ENCODE peak calls at places on chromosomes 16 and 17, in four cellular contexts. H is WTC11, K is HepG2, P is K562. V is an unnamed sample.

GRCh38 chr17:76446449-76447231 is 6.3 kb downstream of the UBE2O start:
- DNase-seq in H (no peak), K (peak), P (peak), V (no peak)

GRCh38 chr16:66026211-66026610 is 340.3 kb upstream of the CDH5 start:
- DNase-seq in H (peak), K (no peak), P (peak), V (peak)

GRCh38 chr16:85891776-85892166 is 7.2 kb upstream of the IRF8 start:
- DNase-seq in H (no peak), K (no peak), P (no peak), V (no peak)

GRCh38 chr17:65696739-65697394 is 135.4 kb upstream of the AXIN2 start:
- DNase-seq in H (no peak), K (no peak), P (no peak), V (no peak)

GRCh38 chr16:76963614-76964315 is 227.2 kb upstream of the MON1B start:
- DNase-seq in H (no peak), K (no peak), P (no peak), V (no peak)

GRCh38 chr16:50800074-50800473 is 58.2 kb downstream of the CYLD start:
- DNase-seq in H (no peak), K (no peak), P (no peak), V (no peak)

GRCh38 chr16:22232277-22233049 is 26.4 kb downstream of the EEF2K start:
- DNase-seq in H (no peak), K (peak), P (no peak), V (peak)

GRCh38 chr16:68236804-68237242 is 896 bp upstream of the ESRP2 start:
- DNase-seq in H (peak), K (peak), P (no peak), V (no peak)

GRCh38 chr17:28258347-28258887 is 60.6 kb upstream of the TMEM97 start:
- DNase-seq in H (no peak), K (peak), P (no peak), V (no peak)

GRCh38 chr16:86158688-86159360 is 259.9 kb downstream of the IRF8 start:
- DNase-seq in H (no peak), K (no peak), P (no peak), V (no peak)

GRCh38 chr16:75420987-75421819 is 12.1 kb downstream of the CFDP1 start:
- DNase-seq in H (peak), K (peak), P (peak), V (peak)

GRCh38 chr17:7686221-7687071 is 844 bp downstream of the TP53 start:
- DNase-seq in H (peak), K (peak), P (peak), V (peak)

GRCh38 chr16:35651841-35652240 is 2192.4 kb downstream of the TP53TG3F start:
- DNase-seq in H (no peak), K (no peak), P (no peak), V (no peak)

GRCh38 chr16:89322381-89323119 is 105.0 kb downstream of the ZNF778 start:
- DNase-seq in H (peak), K (peak), P (peak), V (peak)

GRCh38 chr16:52871481-52871880 is 181.2 kb downstream of the CHD9NB start:
- DNase-seq in H (no peak), K (no peak), P (no peak), V (no peak)
- TF ChIP-seq ELF4 in H (no peak), K (no peak), P (no peak), V (no peak)

DNA sequence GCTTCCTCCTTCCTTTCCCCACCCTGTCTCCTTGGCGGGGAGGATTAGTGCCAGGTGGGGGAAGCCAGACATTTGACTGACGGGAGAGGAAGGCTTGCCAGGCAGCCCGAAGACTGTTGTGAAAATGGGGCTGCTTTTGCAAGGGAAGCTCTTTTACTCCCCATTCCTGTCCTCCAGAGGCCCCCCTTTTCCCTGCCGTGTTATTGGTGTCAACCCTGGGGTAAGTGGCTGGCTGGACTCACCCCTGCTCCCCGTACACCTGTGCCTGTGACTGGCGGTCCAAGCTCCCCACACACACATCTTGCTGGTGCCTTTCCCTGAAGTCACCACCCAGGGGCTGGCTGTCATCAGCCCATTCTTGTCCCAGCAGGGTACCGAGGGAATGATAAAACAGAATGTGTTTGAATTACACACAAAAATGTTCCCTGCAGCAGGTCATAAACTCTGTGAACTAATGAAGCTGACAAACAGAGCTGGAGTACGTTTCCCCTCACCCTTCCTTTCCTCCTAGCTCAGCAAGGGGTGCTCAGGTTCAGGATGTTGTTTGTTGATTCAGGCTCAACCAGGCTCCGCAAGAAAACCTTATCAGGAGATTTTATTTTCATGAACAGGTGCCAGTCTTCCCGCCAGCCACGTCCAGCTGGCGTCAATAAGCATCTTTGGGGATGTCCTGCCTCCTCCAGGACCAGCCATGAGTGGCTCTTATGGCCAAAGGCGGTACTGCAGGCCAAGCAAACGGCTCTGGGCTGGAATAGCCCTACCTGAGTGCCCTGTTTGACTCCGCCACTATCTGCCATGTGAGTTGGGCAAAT is 4.3 kb upstream of the ARMC7 start:
- DNase-seq in H (peak), K (peak), P (peak), V (peak)
- TF ChIP-seq ELF4 in H (no peak), K (no peak), P (no peak), V (no peak)

DNA sequence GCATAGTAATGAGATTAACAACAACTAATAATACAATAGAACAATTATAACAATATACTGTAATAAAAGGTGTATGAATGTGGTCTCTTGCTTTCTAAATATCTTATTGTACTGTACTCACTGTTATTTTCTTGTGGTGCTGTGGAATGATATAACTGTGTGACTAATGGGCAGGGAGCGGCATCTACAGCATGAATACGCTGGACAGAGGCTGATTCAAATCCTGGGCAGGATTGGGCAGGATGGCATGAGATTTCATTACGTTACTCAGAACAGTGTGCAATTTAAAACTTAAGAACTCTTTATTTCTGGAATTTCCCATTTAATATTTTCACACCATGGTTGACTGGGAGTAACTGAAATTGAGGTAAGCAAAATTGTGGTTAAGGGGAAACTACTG is 1239.8 kb upstream of the GOT2 start:
- DNase-seq in H (no peak), K (no peak), P (no peak), V (no peak)
- TF ChIP-seq ELF4 in H (no peak), K (no peak), P (no peak), V (no peak)

GRCh38 chr17:43644081-43644480 is 17.6 kb downstream of the MEOX1 start:
- DNase-seq in H (no peak), K (no peak), P (no peak), V (no peak)

GRCh38 chr17:43641416-43641815 is 20.3 kb downstream of the MEOX1 start:
- DNase-seq in H (no peak), K (no peak), P (no peak), V (no peak)

GRCh38 chr17:43648916-43649315 is 12.8 kb downstream of the MEOX1 start:
- DNase-seq in H (no peak), K (no peak), P (no peak), V (no peak)

GRCh38 chr17:43645450-43645764 is 16.3 kb downstream of the MEOX1 start:
- DNase-seq in H (no peak), K (no peak), P (no peak), V (no peak)

GRCh38 chr17:43645765-43646481 is 15.8 kb downstream of the MEOX1 start:
- DNase-seq in H (peak), K (no peak), P (no peak), V (no peak)
- TF ChIP-seq ELF4 in H (no peak), K (no peak), P (no peak), V (no peak)

DNA sequence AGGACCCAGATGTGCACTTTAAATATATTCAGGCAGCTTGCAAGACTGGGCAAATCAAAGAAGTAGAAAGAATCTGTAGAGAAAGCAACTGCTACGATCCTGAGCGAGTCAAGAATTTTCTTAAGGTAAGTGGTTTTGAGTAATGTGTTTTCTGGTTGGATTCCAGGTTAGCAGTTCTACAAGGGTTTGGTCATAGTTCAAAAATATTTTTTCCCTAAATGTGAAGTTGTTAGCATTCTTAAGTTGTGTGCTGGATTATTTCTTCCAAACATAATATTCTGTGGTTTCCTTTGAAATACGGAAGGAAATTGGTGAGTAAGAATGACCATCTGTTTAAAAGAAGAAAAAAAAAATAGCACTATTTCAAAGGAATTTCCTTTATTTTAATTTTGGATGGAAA is 38.4 kb downstream of the PTRH2 start:
- DNase-seq in H (no peak), K (no peak), P (no peak), V (no peak)
- TF ChIP-seq ELF4 in H (no peak), K (no peak), P (no peak), V (no peak)